ENCODE peak calls at places on chromosomes 12 and 14, in five cellular contexts. One of them, this sample, is unnamed.

GRCh38 chr12:94793191-94793595 is 142.8 kb upstream of the TMCC3 start:
- DNase-seq in transverse colon: no peak
- DNase-seq in tibial nerve: no peak
- DNase-seq in prostate gland: no peak
- DNase-seq in ovary: peak
- DNase-seq in this sample: no peak

GRCh38 chr12:130603566-130603965 is 112.5 kb downstream of the RIMBP2 start:
- DNase-seq in tibial nerve: no peak
- DNase-seq in prostate gland: no peak
- DNase-seq in ovary: no peak
- DNase-seq in transverse colon: no peak
- DNase-seq in this sample: no peak

GRCh38 chr12:82968644-82969339 is 282.1 kb downstream of the TMTC2 start:
- DNase-seq in transverse colon: no peak
- DNase-seq in prostate gland: no peak
- DNase-seq in ovary: no peak
- DNase-seq in tibial nerve: no peak
- DNase-seq in this sample: no peak

GRCh38 chr12:57779736-57780135 is 2.9 kb upstream of the TSFM start:
- DNase-seq in tibial nerve: no peak
- DNase-seq in transverse colon: no peak
- DNase-seq in prostate gland: no peak
- DNase-seq in ovary: no peak
- DNase-seq in this sample: peak

GRCh38 chr12:124371366-124371765 is 76.5 kb downstream of the RFLNA start:
- DNase-seq in ovary: peak
- DNase-seq in transverse colon: no peak
- DNase-seq in tibial nerve: no peak
- DNase-seq in prostate gland: no peak
- DNase-seq in this sample: no peak

GRCh38 chr14:90293766-90294471 is 37.6 kb downstream of the PSMC1 start:
- DNase-seq in prostate gland: no peak
- DNase-seq in ovary: no peak
- DNase-seq in transverse colon: no peak
- DNase-seq in tibial nerve: no peak
- DNase-seq in this sample: no peak

GRCh38 chr14:100862277-100862676 is 36.4 kb downstream of the MEG3 start:
- DNase-seq in prostate gland: no peak
- DNase-seq in tibial nerve: no peak
- DNase-seq in transverse colon: no peak
- DNase-seq in ovary: peak
- DNase-seq in this sample: peak

GRCh38 chr12:85626031-85626781 is 210.0 kb downstream of the RASSF9 start:
- DNase-seq in prostate gland: no peak
- DNase-seq in transverse colon: no peak
- DNase-seq in tibial nerve: no peak
- DNase-seq in ovary: no peak
- DNase-seq in this sample: peak

GRCh38 chr12:27807063-27807703 is 27.1 kb upstream of the MANSC4 start:
- DNase-seq in transverse colon: no peak
- DNase-seq in tibial nerve: no peak
- DNase-seq in prostate gland: no peak
- DNase-seq in ovary: no peak
- DNase-seq in this sample: no peak

GRCh38 chr12:45730842-45731336 is 1.4 kb downstream of the ARID2 start:
- DNase-seq in transverse colon: no peak
- DNase-seq in prostate gland: no peak
- DNase-seq in tibial nerve: peak
- DNase-seq in ovary: no peak
- DNase-seq in this sample: peak

GRCh38 chr14:64562432-64562831 is 12.7 kb downstream of the PPP1R36 start:
- DNase-seq in transverse colon: no peak
- DNase-seq in prostate gland: no peak
- DNase-seq in ovary: no peak
- DNase-seq in tibial nerve: no peak
- DNase-seq in this sample: no peak

GRCh38 chr12:93777249-93777648 is 100.1 kb downstream of the CRADD start:
- DNase-seq in transverse colon: no peak
- DNase-seq in tibial nerve: peak
- DNase-seq in ovary: no peak
- DNase-seq in prostate gland: no peak
- DNase-seq in this sample: no peak

GRCh38 chr12:88052686-88053085 is 23.5 kb upstream of the C12orf50 start:
- DNase-seq in ovary: no peak
- DNase-seq in tibial nerve: peak
- DNase-seq in prostate gland: no peak
- DNase-seq in transverse colon: peak
- DNase-seq in this sample: peak

GRCh38 chr14:58637391-58638230 is at the start of gene DACT1:
- DNase-seq in transverse colon: peak
- DNase-seq in prostate gland: peak
- DNase-seq in tibial nerve: peak
- DNase-seq in ovary: peak
- DNase-seq in this sample: peak

GRCh38 chr14:65496178-65496993 is 83.9 kb downstream of the FUT8 start:
- DNase-seq in tibial nerve: no peak
- DNase-seq in prostate gland: no peak
- DNase-seq in ovary: no peak
- DNase-seq in transverse colon: no peak
- DNase-seq in this sample: no peak

GRCh38 chr14:32513571-32514009 is 184.5 kb downstream of the AKAP6 start:
- DNase-seq in ovary: no peak
- DNase-seq in prostate gland: no peak
- DNase-seq in tibial nerve: no peak
- DNase-seq in transverse colon: no peak
- DNase-seq in this sample: peak

GRCh38 chr14:68665792-68666195 is 127.1 kb downstream of the ZFP36L1 start:
- DNase-seq in prostate gland: no peak
- DNase-seq in tibial nerve: no peak
- DNase-seq in transverse colon: no peak
- DNase-seq in ovary: no peak
- DNase-seq in this sample: no peak

GRCh38 chr14:51889851-51890250 is 29.4 kb downstream of the GNG2 start:
- DNase-seq in prostate gland: no peak
- DNase-seq in transverse colon: no peak
- DNase-seq in ovary: no peak
- DNase-seq in tibial nerve: no peak
- DNase-seq in this sample: no peak

GRCh38 chr12:57632369-57632897 is 568 bp downstream of the B4GALNT1 start:
- DNase-seq in prostate gland: no peak
- DNase-seq in ovary: no peak
- DNase-seq in transverse colon: no peak
- DNase-seq in tibial nerve: no peak
- DNase-seq in this sample: no peak

GRCh38 chr14:32087173-32087861 is 10.2 kb downstream of the ARHGAP5 start:
- DNase-seq in prostate gland: no peak
- DNase-seq in ovary: no peak
- DNase-seq in transverse colon: no peak
- DNase-seq in tibial nerve: no peak
- DNase-seq in this sample: no peak

GRCh38 chr14:68822132-68822651 is 29.3 kb upstream of the ZFP36L1 start:
- DNase-seq in ovary: no peak
- DNase-seq in prostate gland: no peak
- DNase-seq in transverse colon: no peak
- DNase-seq in tibial nerve: no peak
- DNase-seq in this sample: no peak

GRCh38 chr14:54538055-54538454 is 28.3 kb downstream of the CGRRF1 start:
- DNase-seq in ovary: no peak
- DNase-seq in prostate gland: no peak
- DNase-seq in transverse colon: no peak
- DNase-seq in tibial nerve: no peak
- DNase-seq in this sample: no peak

GRCh38 chr14:90692061-90692460 is 124.2 kb downstream of the TTC7B start:
- DNase-seq in transverse colon: no peak
- DNase-seq in prostate gland: no peak
- DNase-seq in tibial nerve: no peak
- DNase-seq in ovary: no peak
- DNase-seq in this sample: no peak

GRCh38 chr12:20367731-20368652 is at the start of gene PDE3A:
- DNase-seq in tibial nerve: peak
- DNase-seq in prostate gland: peak
- DNase-seq in transverse colon: peak
- DNase-seq in ovary: peak
- DNase-seq in this sample: peak

GRCh38 chr12:16612647-16613046 is 6.7 kb upstream of the LMO3 start:
- DNase-seq in ovary: no peak
- DNase-seq in prostate gland: no peak
- DNase-seq in transverse colon: no peak
- DNase-seq in tibial nerve: no peak
- DNase-seq in this sample: no peak

GRCh38 chr12:14135996-14136395 is 154.6 kb upstream of the GRIN2B start:
- DNase-seq in prostate gland: no peak
- DNase-seq in transverse colon: no peak
- DNase-seq in ovary: no peak
- DNase-seq in tibial nerve: no peak
- DNase-seq in this sample: no peak

GRCh38 chr12:120240495-120240833 is 25.1 kb downstream of the PXN start:
- DNase-seq in transverse colon: no peak
- DNase-seq in tibial nerve: no peak
- DNase-seq in prostate gland: no peak
- DNase-seq in ovary: no peak
- DNase-seq in this sample: no peak

GRCh38 chr14:60327447-60328331 is 78.7 kb downstream of the PPM1A start:
- DNase-seq in prostate gland: peak
- DNase-seq in tibial nerve: no peak
- DNase-seq in transverse colon: peak
- DNase-seq in ovary: no peak
- DNase-seq in this sample: peak
- TF ChIP-seq POLR2A in prostate gland: no peak
- TF ChIP-seq POLR2A in tibial nerve: no peak
- TF ChIP-seq POLR2A in transverse colon: no peak
- TF ChIP-seq POLR2A in ovary: no peak
- TF ChIP-seq POLR2A in this sample: no peak

GRCh38 chr12:6765048-6765633 is 1.0 kb upstream of the PTMS start:
- DNase-seq in transverse colon: no peak
- DNase-seq in tibial nerve: no peak
- DNase-seq in ovary: no peak
- DNase-seq in prostate gland: no peak
- DNase-seq in this sample: peak

GRCh38 chr12:6767301-6767591 is 1.1 kb downstream of the PTMS start:
- DNase-seq in tibial nerve: no peak
- DNase-seq in prostate gland: no peak
- DNase-seq in ovary: no peak
- DNase-seq in transverse colon: no peak
- DNase-seq in this sample: peak

GRCh38 chr12:6767592-6768384 is 1.6 kb downstream of the PTMS start:
- DNase-seq in prostate gland: peak
- DNase-seq in tibial nerve: no peak
- DNase-seq in transverse colon: no peak
- DNase-seq in ovary: no peak
- DNase-seq in this sample: peak

GRCh38 chr12:6765634-6766581 is at the start of gene PTMS:
- DNase-seq in tibial nerve: peak
- DNase-seq in prostate gland: peak
- DNase-seq in transverse colon: peak
- DNase-seq in ovary: peak
- DNase-seq in this sample: peak

DNA sequence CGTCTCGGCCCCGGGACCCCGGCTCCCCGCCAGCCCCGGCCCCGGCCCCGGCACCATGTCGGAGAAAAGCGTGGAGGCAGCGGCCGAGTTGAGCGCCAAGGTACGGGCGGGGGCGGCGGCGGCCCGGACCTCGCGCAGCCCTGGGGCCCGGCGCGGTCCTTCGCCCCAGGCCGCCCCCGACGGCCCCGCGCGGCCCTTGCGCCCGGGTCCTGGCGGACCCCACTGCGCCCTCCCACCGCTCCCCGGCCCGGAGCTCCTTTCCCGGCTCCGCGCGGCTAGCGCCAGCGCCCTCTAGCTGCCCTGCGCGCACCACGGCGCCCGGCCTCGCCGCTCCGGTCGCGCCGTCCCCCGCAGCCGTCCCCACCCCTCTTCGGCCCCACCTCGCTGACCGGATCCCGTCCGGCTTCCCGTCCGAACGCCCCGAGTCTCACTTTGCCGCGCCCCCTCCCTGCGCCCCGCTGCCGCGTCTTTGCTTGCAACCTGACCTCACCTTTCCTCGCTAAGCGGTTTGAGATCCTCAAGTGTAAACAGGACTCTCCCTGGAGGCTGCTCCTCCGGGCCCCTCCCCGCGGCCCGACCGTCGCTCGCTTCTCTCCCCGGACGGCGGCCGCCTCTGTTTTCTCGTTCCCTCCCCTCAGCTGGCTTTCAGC is 613 bp downstream of the PTMS start:
- DNase-seq in prostate gland: peak
- DNase-seq in ovary: peak
- DNase-seq in transverse colon: peak
- DNase-seq in tibial nerve: peak
- DNase-seq in this sample: peak
- TF ChIP-seq POLR2A in prostate gland: peak
- TF ChIP-seq POLR2A in ovary: peak
- TF ChIP-seq POLR2A in transverse colon: peak
- TF ChIP-seq POLR2A in tibial nerve: peak
- TF ChIP-seq POLR2A in this sample: no peak

DNA sequence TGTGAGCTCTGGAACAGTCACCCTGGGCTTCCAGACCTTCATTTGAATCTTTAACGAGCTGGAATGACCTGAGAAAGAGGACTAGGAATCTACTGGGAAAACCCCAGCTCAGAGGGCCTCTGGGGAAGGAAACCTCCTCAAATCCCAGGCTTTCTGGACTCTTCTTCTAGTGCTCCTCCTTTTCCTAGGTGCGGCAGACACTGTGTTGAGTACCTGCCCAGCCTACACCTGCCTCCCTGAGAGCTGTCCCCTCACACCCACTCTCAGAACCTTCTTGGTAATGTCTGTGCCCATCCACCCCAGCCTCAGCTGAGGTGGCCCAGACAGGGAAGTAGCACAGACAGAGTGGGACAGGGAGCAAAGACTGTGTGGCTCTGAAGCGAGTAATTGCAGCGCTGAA is 47.9 kb upstream of the TMEM263 start:
- DNase-seq in ovary: no peak
- DNase-seq in prostate gland: no peak
- DNase-seq in tibial nerve: no peak
- DNase-seq in transverse colon: no peak
- DNase-seq in this sample: no peak
- TF ChIP-seq POLR2A in ovary: no peak
- TF ChIP-seq POLR2A in prostate gland: no peak
- TF ChIP-seq POLR2A in tibial nerve: no peak
- TF ChIP-seq POLR2A in transverse colon: no peak
- TF ChIP-seq POLR2A in this sample: no peak

GRCh38 chr14:102588821-102589220 is 3.6 kb upstream of the RCOR1 start:
- DNase-seq in ovary: no peak
- DNase-seq in prostate gland: no peak
- DNase-seq in transverse colon: no peak
- DNase-seq in tibial nerve: no peak
- DNase-seq in this sample: no peak

GRCh38 chr14:102589761-102590290 is 2.6 kb upstream of the RCOR1 start:
- DNase-seq in tibial nerve: no peak
- DNase-seq in ovary: no peak
- DNase-seq in transverse colon: no peak
- DNase-seq in prostate gland: no peak
- DNase-seq in this sample: no peak

GRCh38 chr14:102591372-102591943 is 991 bp upstream of the RCOR1 start:
- DNase-seq in tibial nerve: peak
- DNase-seq in prostate gland: peak
- DNase-seq in transverse colon: peak
- DNase-seq in ovary: peak
- DNase-seq in this sample: peak

GRCh38 chr14:102591944-102592772 is at the start of gene RCOR1:
- DNase-seq in prostate gland: peak
- DNase-seq in tibial nerve: peak
- DNase-seq in transverse colon: peak
- DNase-seq in ovary: peak
- DNase-seq in this sample: peak

GRCh38 chr14:102590667-102591099 is 1.8 kb upstream of the RCOR1 start:
- DNase-seq in ovary: peak
- DNase-seq in transverse colon: peak
- DNase-seq in prostate gland: no peak
- DNase-seq in tibial nerve: peak
- DNase-seq in this sample: peak
- TF ChIP-seq POLR2A in ovary: no peak
- TF ChIP-seq POLR2A in transverse colon: no peak
- TF ChIP-seq POLR2A in prostate gland: no peak
- TF ChIP-seq POLR2A in tibial nerve: no peak
- TF ChIP-seq POLR2A in this sample: no peak